ENCODE peak calls at places on chromosomes 12 and 14, in six cellular contexts. E is activated B cell treated with CpG ODN at 0.5 μM for 24 hours, Y is Peyer's patch, J is AG09319, K is fibroblast of lung, M is RWPE1. C is an unnamed sample.

GRCh38 chr12:14394317-14395058 is 29.0 kb downstream of the ATF7IP start:
- DNase-seq in J (no peak), M (peak), Y (peak), K (peak), E (no peak), C (no peak)

GRCh38 chr14:72478397-72479025 is 415.4 kb downstream of the DPF3 start:
- DNase-seq in M (no peak), Y (no peak), K (no peak), E (no peak), J (no peak), C (no peak)

GRCh38 chr12:62629413-62629812 is 162.8 kb downstream of the MON2 start:
- DNase-seq in K (no peak), M (no peak), E (no peak), Y (no peak), J (no peak), C (no peak)

GRCh38 chr14:72546359-72547035 is 347.4 kb downstream of the DPF3 start:
- DNase-seq in K (no peak), M (no peak), J (no peak), Y (no peak), E (no peak), C (peak)

GRCh38 chr12:101573743-101574142 is 21.0 kb upstream of the MYBPC1 start:
- DNase-seq in E (no peak), J (no peak), K (no peak), M (no peak), Y (no peak), C (no peak)

GRCh38 chr12:39993261-39993660 is 112.6 kb downstream of the SLC2A13 start:
- DNase-seq in J (no peak), K (no peak), M (no peak), Y (no peak), E (no peak), C (no peak)

GRCh38 chr14:68951051-68951797 is 27.9 kb downstream of the ACTN1 start:
- DNase-seq in M (peak), Y (peak), J (peak), E (no peak), K (peak), C (peak)

GRCh38 chr14:67505254-67505653 is 16.7 kb upstream of the TMEM229B start:
- DNase-seq in E (no peak), Y (no peak), K (no peak), J (no peak), M (no peak), C (no peak)

GRCh38 chr14:60707858-60708257 is 16.3 kb downstream of the SIX4 start:
- DNase-seq in K (no peak), J (no peak), E (no peak), M (no peak), Y (no peak), C (no peak)

GRCh38 chr12:103748002-103748401 is 93.0 kb downstream of the NT5DC3 start:
- DNase-seq in K (no peak), Y (no peak), J (no peak), M (peak), E (no peak), C (no peak)

GRCh38 chr14:91368681-91369416 is 48.8 kb downstream of the CCDC88C start:
- DNase-seq in E (no peak), Y (no peak), K (no peak), J (no peak), M (no peak), C (no peak)

GRCh38 chr12:3697311-3697870 is 55.5 kb downstream of the CRACR2A start:
- DNase-seq in K (peak), M (no peak), Y (no peak), E (no peak), J (no peak), C (no peak)

GRCh38 chr12:108833355-108833733 is 24.0 kb downstream of the SSH1 start:
- DNase-seq in J (no peak), E (no peak), Y (no peak), M (peak), K (peak), C (no peak)

DNA sequence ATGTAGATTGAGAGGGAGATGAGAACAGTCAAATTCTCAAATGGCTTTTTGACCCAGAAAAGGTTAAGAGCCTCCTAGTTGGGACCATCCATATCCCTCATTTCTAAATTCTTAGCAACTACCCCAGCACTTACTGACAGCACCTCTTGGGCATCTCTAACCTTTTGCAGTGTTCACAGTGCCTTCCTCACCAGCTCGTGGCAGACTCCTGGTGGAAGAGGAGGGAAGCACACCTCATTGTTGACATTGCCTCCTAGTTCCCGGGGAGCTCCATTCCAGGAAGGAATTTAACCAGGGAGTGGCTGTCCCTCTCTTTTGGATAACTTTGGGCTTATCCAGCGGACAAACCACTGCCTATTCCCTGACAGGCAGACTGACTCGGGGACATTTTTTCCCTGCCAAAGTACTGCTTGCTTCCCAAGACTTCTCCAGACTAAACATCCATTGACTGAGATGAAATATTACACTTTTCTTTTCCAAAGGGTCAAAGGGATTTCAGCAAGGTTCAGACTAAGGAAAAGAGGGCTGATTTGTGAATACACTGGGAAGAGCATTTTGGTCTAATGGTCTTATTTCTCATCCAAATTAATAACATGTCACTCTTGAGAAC is 9.0 kb upstream of the OR6J1 start:
- DNase-seq in Y (peak), E (no peak), K (peak), M (peak), J (peak), C (no peak)
- TF ChIP-seq CTCF in Y (peak), E (no peak), K (peak), M (peak), J (peak), C (peak)

GRCh38 chr14:101184104-101184455 is 280.6 kb upstream of the RTL1 start:
- DNase-seq in E (no peak), Y (no peak), K (no peak), M (no peak), J (no peak), C (peak)

GRCh38 chr14:101185081-101185835 is 281.7 kb upstream of the RTL1 start:
- DNase-seq in Y (no peak), M (no peak), J (no peak), K (no peak), E (no peak), C (no peak)

GRCh38 chr14:101182476-101182875 is 279.0 kb upstream of the RTL1 start:
- DNase-seq in J (no peak), Y (no peak), M (no peak), E (no peak), K (no peak), C (no peak)

GRCh38 chr14:101184562-101184961 is 281.0 kb upstream of the RTL1 start:
- DNase-seq in E (no peak), J (no peak), K (no peak), M (no peak), Y (no peak), C (no peak)

GRCh38 chr14:101183376-101184103 is 280.0 kb upstream of the RTL1 start:
- DNase-seq in E (no peak), K (peak), J (no peak), M (no peak), Y (no peak), C (peak)
- TF ChIP-seq CTCF in E (no peak), K (peak), J (no peak), M (no peak), Y (peak), C (no peak)

GRCh38 chr12:10331642-10332239 is 24.1 kb downstream of the KLRD1 start:
- DNase-seq in M (peak), K (peak), Y (no peak), E (no peak), J (peak), C (no peak)
- TF ChIP-seq CTCF in M (peak), K (peak), Y (peak), E (peak), J (peak), C (peak)

GRCh38 chr12:102659200-102659911 is 179.0 kb upstream of the IGF1 start:
- DNase-seq in K (no peak), M (no peak), E (no peak), J (no peak), Y (no peak), C (no peak)
- TF ChIP-seq CTCF in K (no peak), M (no peak), E (no peak), J (peak), Y (no peak), C (no peak)

GRCh38 chr12:58247633-58248032 is 306.3 kb downstream of the ATP23 start:
- DNase-seq in J (no peak), M (no peak), Y (no peak), K (no peak), E (no peak), C (no peak)
- TF ChIP-seq CTCF in J (no peak), M (no peak), Y (no peak), K (no peak), E (no peak), C (no peak)

GRCh38 chr12:122349078-122349477 is 73.4 kb downstream of the CLIP1 start:
- DNase-seq in K (no peak), M (no peak), J (no peak), E (no peak), Y (no peak), C (no peak)

GRCh38 chr12:122352394-122352793 is 70.1 kb downstream of the CLIP1 start:
- DNase-seq in Y (no peak), J (no peak), K (no peak), M (no peak), E (no peak), C (no peak)

GRCh38 chr12:122346054-122346453 is 76.4 kb downstream of the CLIP1 start:
- DNase-seq in E (no peak), Y (no peak), J (no peak), M (no peak), K (no peak), C (no peak)

GRCh38 chr12:122348505-122348904 is 74.0 kb downstream of the CLIP1 start:
- DNase-seq in K (no peak), J (no peak), Y (peak), E (no peak), M (no peak), C (no peak)

GRCh38 chr12:122350444-122350843 is 72.0 kb downstream of the CLIP1 start:
- DNase-seq in Y (no peak), M (no peak), J (peak), E (no peak), K (peak), C (no peak)
- TF ChIP-seq CTCF in Y (no peak), M (no peak), J (peak), E (no peak), K (peak), C (no peak)

GRCh38 chr12:47361389-47362031 is 281.8 kb upstream of the AMIGO2 start:
- DNase-seq in E (no peak), K (no peak), M (peak), Y (peak), J (no peak), C (no peak)
- TF ChIP-seq CTCF in E (no peak), K (no peak), M (no peak), Y (no peak), J (no peak), C (no peak)

GRCh38 chr14:99581371-99581770 is 22.6 kb downstream of the CCDC85C start:
- DNase-seq in K (no peak), M (no peak), J (no peak), Y (no peak), E (no peak), C (no peak)
- TF ChIP-seq CTCF in K (no peak), M (no peak), J (no peak), Y (no peak), E (no peak), C (no peak)

GRCh38 chr12:34347367-34347766 is 325.1 kb downstream of the ALG10 start:
- DNase-seq in E (no peak), K (no peak), M (peak), Y (no peak), J (no peak), C (no peak)
- TF ChIP-seq CTCF in E (no peak), K (no peak), M (no peak), Y (no peak), J (no peak), C (no peak)

DNA sequence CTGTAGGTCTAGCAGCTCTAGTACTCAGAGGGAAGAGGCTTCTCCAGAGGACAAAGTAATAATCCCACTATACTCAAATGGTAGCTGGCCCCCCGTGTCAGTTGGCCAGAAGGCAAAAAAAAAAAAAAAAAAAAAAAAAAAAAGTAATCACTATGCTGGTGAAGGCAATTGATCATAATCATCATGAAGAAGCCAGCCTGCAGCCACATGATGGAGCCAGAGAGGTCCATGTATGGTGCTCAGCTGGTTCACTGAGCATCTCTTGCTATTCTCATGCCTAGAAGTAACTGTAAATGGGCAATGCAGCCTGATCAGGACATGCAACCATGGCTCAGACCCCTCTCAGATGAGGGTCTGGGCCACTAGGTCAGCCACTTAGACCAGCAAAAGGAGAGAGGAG is 378.8 kb downstream of the MED13L start:
- DNase-seq in J (no peak), E (no peak), M (no peak), K (no peak), Y (no peak), C (no peak)
- TF ChIP-seq CTCF in J (no peak), E (no peak), M (no peak), K (no peak), Y (no peak), C (no peak)

C was measured in left lung.